ENCODE peak calls at places on chromosomes 4 and X, in six cellular contexts. B, J, P, C, K and E are unnamed samples.

GRCh38 chr4:16259531-16260246 is 33.4 kb upstream of the TAPT1 start:
- DNase-seq in J (no peak), P (no peak), B (no peak), K (no peak), C (no peak), E (no peak)

GRCh38 chr4:183860726-183861125 is 44.4 kb upstream of the STOX2 start:
- DNase-seq in C (no peak), B (no peak), K (no peak), J (no peak), P (no peak), E (no peak)

GRCh38 chr4:157143365-157143764 is 67.4 kb downstream of the GLRB start:
- DNase-seq in C (no peak), B (no peak), J (no peak), P (no peak), K (no peak), E (no peak)

GRCh38 chrX:65726708-65727107 is 59.3 kb downstream of the MSN start:
- DNase-seq in P (no peak), C (peak), K (no peak), B (no peak), J (no peak), E (no peak)

GRCh38 chr4:139808381-139809206 is 143.0 kb downstream of the MGST2 start:
- DNase-seq in K (no peak), C (no peak), J (no peak), P (no peak), B (no peak), E (no peak)

GRCh38 chrX:40380649-40381488 is 199.9 kb upstream of the ATP6AP2 start:
- DNase-seq in C (peak), B (no peak), J (peak), K (peak), P (no peak), E (no peak)

GRCh38 chr4:1410491-1411325 is 4.5 kb upstream of the NKX1-1 start:
- DNase-seq in J (peak), C (peak), K (peak), B (no peak), P (peak), E (peak)

GRCh38 chr4:46946914-46947313 is 37.9 kb upstream of the COX7B2 start:
- DNase-seq in C (no peak), B (no peak), P (no peak), J (no peak), K (no peak), E (no peak)

GRCh38 chrX:132532955-132533354 is 44.1 kb upstream of the MBNL3 start:
- DNase-seq in P (peak), K (no peak), B (no peak), C (no peak), J (no peak), E (no peak)

GRCh38 chr4:48602763-48603162 is 112.7 kb downstream of the ZAR1 start:
- DNase-seq in K (no peak), C (no peak), B (no peak), P (no peak), J (no peak), E (no peak)

GRCh38 chr4:168645933-168646768 is 149.3 kb downstream of the PALLD start:
- DNase-seq in C (no peak), J (peak), B (no peak), P (no peak), K (no peak), E (no peak)